ENCODE peak calls at places on chromosomes 7 and 10, in eight cellular contexts. V is hepatocyte, R is HCT116, D is kidney, T is OCI-LY7, M is PC-9, N is esophagus muscularis mucosa, F is mucosa of descending colon. P is an unnamed sample.

GRCh38 chr10:21638681-21639080 is 104.6 kb downstream of the MLLT10 start:
- DNase-seq in R (no peak), V (no peak), T (no peak), N (no peak), F (no peak), D (no peak), M (no peak), P (no peak)

GRCh38 chr7:50649259-50649885 is 84.2 kb upstream of the DDC start:
- DNase-seq in D (no peak), M (no peak), F (no peak), T (no peak), V (no peak), R (no peak), N (no peak), P (no peak)

GRCh38 chr10:61987537-61987936 is 86.0 kb downstream of the ARID5B start:
- DNase-seq in F (no peak), D (no peak), V (no peak), N (no peak), R (no peak), T (peak; percentile 50), M (no peak), P (no peak)

GRCh38 chr10:79137826-79138225 is 69.1 kb downstream of the ZMIZ1 start:
- DNase-seq in V (no peak), D (no peak), T (peak; percentile 85), M (no peak), R (no peak), F (peak; percentile 42), N (no peak), P (no peak)

GRCh38 chr10:51564896-51565505 is 134.4 kb downstream of the CSTF2T start:
- DNase-seq in M (no peak), F (no peak), D (no peak), R (no peak), T (no peak), V (no peak), N (no peak), P (no peak)

GRCh38 chr10:78774999-78775711 is 293.6 kb upstream of the ZMIZ1 start:
- DNase-seq in T (no peak), V (peak; percentile 79), F (peak; percentile 17), M (no peak), N (no peak), R (no peak), D (peak; percentile 85), P (no peak)

GRCh38 chr10:49194212-49194920 is 6.2 kb upstream of the TMEM273 start:
- DNase-seq in T (peak; percentile 41), D (no peak), V (no peak), R (no peak), F (no peak), M (no peak), N (no peak), P (no peak)

GRCh38 chr10:19839552-19839951 is 23.3 kb downstream of the PLXDC2 start:
- DNase-seq in V (no peak), T (no peak), M (no peak), F (no peak), R (no peak), N (no peak), D (no peak), P (peak; percentile 54)

GRCh38 chr10:77619964-77620703 is 17.5 kb downstream of the KCNMA1 start:
- DNase-seq in V (no peak), N (no peak), R (no peak), F (no peak), M (no peak), D (no peak), T (no peak), P (no peak)

GRCh38 chr7:77157446-77157845 is 35.0 kb downstream of the CCDC146 start:
- DNase-seq in T (no peak), F (no peak), D (no peak), M (no peak), N (no peak), R (no peak), V (no peak), P (no peak)

GRCh38 chr10:12849351-12850181 is 151.9 kb downstream of the CCDC3 start:
- DNase-seq in N (no peak), M (no peak), T (no peak), D (no peak), F (no peak), R (no peak), V (no peak), P (no peak)

GRCh38 chr7:27634892-27635538 is 27.7 kb downstream of the HIBADH start:
- DNase-seq in R (no peak), D (no peak), F (no peak), V (no peak), M (no peak), T (no peak), N (no peak), P (no peak)

GRCh38 chr10:49749556-49750491 is 12.3 kb downstream of the OGDHL start:
- DNase-seq in M (no peak), N (peak; percentile 89), R (no peak), F (no peak), V (no peak), T (no peak), D (no peak), P (no peak)

GRCh38 chr7:44134943-44135628 is 6.0 kb downstream of the MYL7 start:
- DNase-seq in D (peak; percentile 10), N (no peak), F (no peak), M (peak; percentile 53), T (no peak), R (no peak), V (no peak), P (no peak)

GRCh38 chr10:86688398-86688921 is 20.1 kb downstream of the LDB3 start:
- DNase-seq in F (peak; percentile 62), M (no peak), D (peak; percentile 71), V (peak; percentile 77), R (peak; percentile 54), N (no peak), T (peak; percentile 68), P (peak; percentile 86)

GRCh38 chr7:123177442-123177841 is 22.3 kb downstream of the SLC13A1 start:
- DNase-seq in F (no peak), R (no peak), V (no peak), M (no peak), T (no peak), D (no peak), N (no peak), P (no peak)

GRCh38 chr7:66930341-66930740 is 9.3 kb downstream of the TMEM248 start:
- DNase-seq in F (no peak), T (no peak), D (no peak), V (peak; percentile 13), N (no peak), M (no peak), R (peak; percentile 24), P (peak; percentile 74)

GRCh38 chr10:132480356-132480755 is 57.2 kb upstream of the INPP5A start:
- DNase-seq in T (no peak), V (no peak), M (no peak), D (peak; percentile 26), N (no peak), R (no peak), F (no peak), P (no peak)

GRCh38 chr7:131502810-131503545 is 53.5 kb downstream of the PODXL start:
- DNase-seq in R (no peak), V (peak; percentile 76), T (no peak), F (no peak), M (no peak), N (no peak), D (peak; percentile 83), P (peak; percentile 52)

GRCh38 chr7:27442446-27442845 is 199.8 kb downstream of the EVX1 start:
- DNase-seq in N (peak; percentile 12), R (peak; percentile 15), F (no peak), T (no peak), D (no peak), V (no peak), M (peak; percentile 70), P (peak; percentile 5)

GRCh38 chr7:116434820-116435341 is 64.7 kb upstream of the CAV2 start:
- DNase-seq in R (peak; percentile 53), M (no peak), T (no peak), D (no peak), F (no peak), N (no peak), V (no peak), P (no peak)

GRCh38 chr7:18570890-18571478 is 75.4 kb downstream of the HDAC9 start:
- DNase-seq in N (no peak), T (peak; percentile 39), M (peak; percentile 63), D (no peak), R (peak; percentile 31), F (peak; percentile 55), V (peak; percentile 40), P (peak; percentile 75)

GRCh38 chr7:45177801-45178200 is 20.2 kb downstream of the RAMP3 start:
- DNase-seq in V (no peak), D (peak; percentile 58), M (no peak), T (no peak), F (no peak), R (no peak), N (no peak), P (no peak)

GRCh38 chr7:137869260-137869659 is 22.5 kb upstream of the DGKI start:
- DNase-seq in F (no peak), V (no peak), R (no peak), M (no peak), T (no peak), D (no peak), N (no peak), P (no peak)
- H3K36me3 ChIP-seq in F (no peaks in the 10 kb centered on the region), V (no peaks in the 10 kb centered on the region), R (no peaks in the 10 kb centered on the region), M (peaks cover 3% of the 10 kb centered on the region), T (peaks cover 18% of the 10 kb centered on the region), D (peaks cover 5% of the 10 kb centered on the region), N (peaks cover 29% of the 10 kb centered on the region), P (no peaks in the 10 kb centered on the region)

GRCh38 chr7:276230-276835 is 13.6 kb upstream of the FOXL3 start:
- DNase-seq in N (no peak), M (no peak), F (no peak), R (no peak), T (no peak), D (peak; percentile 45), V (no peak), P (no peak)
- TF ChIP-seq CTCF in N (no peak), M (no peak), F (no peak), R (no peak), T (no peak), D (no peak), V (no peak), P (no peak)

GRCh38 chr10:85459906-85460305 is 906.7 kb downstream of the GRID1 start:
- DNase-seq in V (no peak), T (no peak), M (no peak), N (no peak), D (no peak), R (no peak), F (no peak), P (no peak)
- H3K36me3 ChIP-seq in V (no peaks in the 10 kb centered on the region), T (no peaks in the 10 kb centered on the region), M (no peaks in the 10 kb centered on the region), N (no peaks in the 10 kb centered on the region), D (no peaks in the 10 kb centered on the region), R (no peaks in the 10 kb centered on the region), F (no peaks in the 10 kb centered on the region), P (no peaks in the 10 kb centered on the region)

GRCh38 chr7:151060113-151060415 is 675 bp downstream of the SLC4A2 start:
- DNase-seq in F (no peak), R (no peak), D (no peak), M (no peak), V (no peak), N (no peak), T (no peak), P (no peak)

GRCh38 chr7:151058766-151059361 is 525 bp upstream of the SLC4A2 start:
- DNase-seq in R (no peak), D (no peak), F (peak; percentile 38), V (peak; percentile 34), M (no peak), N (no peak), T (peak; percentile 41), P (no peak)

GRCh38 chr7:151060416-151061234 is 1.2 kb downstream of the SLC4A2 start:
- DNase-seq in M (no peak), F (peak; percentile 50), N (no peak), R (no peak), D (no peak), T (peak; percentile 26), V (peak; percentile 56), P (peak; percentile 63)

GRCh38 chr7:151057989-151058765 is 480 bp upstream of the CDK5 start:
- DNase-seq in R (peak; percentile 99), T (peak; percentile 99), V (peak; percentile 99), F (peak; percentile 98), D (peak; percentile 99), N (peak; percentile 100), M (peak; percentile 100), P (peak; percentile 100)

GRCh38 chr7:151059362-151060112 is at the start of gene SLC4A2:
- DNase-seq in D (peak; percentile 92), T (peak; percentile 83), F (peak; percentile 86), N (peak; percentile 96), V (peak; percentile 90), M (no peak), R (no peak), P (peak; percentile 89)
- TF ChIP-seq CTCF in D (no peak), T (peak; percentile 73), F (peak; percentile 26), N (peak; percentile 38), V (peak; percentile 60), M (peak; percentile 78), R (peak; percentile 54), P (peak; percentile 58)

P was measured in A673.